ENCODE peak calls at places on chromosomes 5 and 9, in seven cellular contexts. V is upper lobe of right lung, S is colonic mucosa, X is cardiac fibroblast, P is lung, A is tibial artery, D is heart right ventricle. K is an unnamed sample.

GRCh38 chr5:29508131-29508530 is 1685.4 kb upstream of the CDH6 start:
- DNase-seq in A (no peak), D (no peak), V (no peak), P (no peak), S (no peak), X (no peak), K (no peak)

GRCh38 chr9:96420468-96421219 is 2.5 kb upstream of the ZNF367 start:
- DNase-seq in D (no peak), V (no peak), P (peak), S (peak), A (peak), X (peak), K (no peak)

GRCh38 chr9:116516456-116516855 is 170.6 kb upstream of the TRIM32 start:
- DNase-seq in S (no peak), D (no peak), P (no peak), A (no peak), X (peak), V (no peak), K (no peak)

GRCh38 chr5:94577466-94578245 is 40.7 kb downstream of the KIAA0825 start:
- DNase-seq in V (no peak), D (no peak), A (no peak), X (no peak), P (no peak), S (no peak), K (no peak)

GRCh38 chr9:97756991-97757390 is 59.9 kb upstream of the XPA start:
- DNase-seq in A (no peak), P (no peak), X (no peak), D (no peak), S (no peak), V (no peak), K (no peak)

GRCh38 chr5:137847699-137848098 is 20.0 kb upstream of the MYOT start:
- DNase-seq in D (no peak), S (no peak), A (no peak), P (no peak), V (no peak), X (no peak), K (no peak)

GRCh38 chr9:130444565-130445221 is at the start of gene ASS1:
- DNase-seq in S (peak), D (peak), A (peak), V (peak), X (no peak), P (peak), K (no peak)

GRCh38 chr5:174688441-174689354 is 35.7 kb upstream of the MSX2 start:
- DNase-seq in P (no peak), A (no peak), X (no peak), S (no peak), V (no peak), D (no peak), K (no peak)

GRCh38 chr5:55411881-55412280 is 104.1 kb downstream of the MTREX start:
- DNase-seq in X (no peak), A (no peak), S (no peak), V (no peak), D (no peak), P (no peak), K (no peak)

GRCh38 chr5:10334830-10335229 is 18.7 kb upstream of the MARCHF6 start:
- DNase-seq in S (peak), X (no peak), D (no peak), P (peak), V (no peak), A (no peak), K (no peak)

GRCh38 chr5:150946351-150946905 is 41.6 kb upstream of the ZNF300 start:
- DNase-seq in P (peak), X (peak), D (peak), V (peak), S (peak), A (peak), K (no peak)

GRCh38 chr5:62825623-62826220 is 247.1 kb downstream of the LRRC70 start:
- DNase-seq in V (no peak), S (no peak), D (no peak), X (no peak), P (no peak), A (no peak), K (no peak)

GRCh38 chr5:62829241-62829986 is 250.8 kb downstream of the LRRC70 start:
- DNase-seq in D (no peak), P (no peak), V (no peak), A (no peak), S (no peak), X (no peak), K (no peak)

GRCh38 chr5:62824936-62825335 is 246.3 kb downstream of the LRRC70 start:
- DNase-seq in P (no peak), X (no peak), S (no peak), D (no peak), V (no peak), A (no peak), K (no peak)

GRCh38 chr5:62828757-62829156 is 250.1 kb downstream of the LRRC70 start:
- DNase-seq in X (no peak), A (no peak), S (no peak), P (no peak), D (no peak), V (no peak), K (no peak)
- TF ChIP-seq CTCF in X (no peak), A (no peak), S (no peak), P (no peak), D (no peak), V (no peak), K (no peak)

GRCh38 chr9:113056191-113057106 is at the start of gene ZFP37:
- DNase-seq in V (peak), A (peak), D (peak), P (peak), S (peak), X (peak), K (peak)
- TF ChIP-seq CTCF in V (no peak), A (no peak), D (no peak), P (no peak), S (no peak), X (no peak), K (no peak)

GRCh38 chr9:15618540-15619331 is 65.9 kb downstream of the CCDC171 start:
- DNase-seq in D (no peak), S (no peak), P (no peak), A (no peak), V (peak), X (no peak), K (no peak)

GRCh38 chr9:15617782-15618181 is 64.9 kb downstream of the CCDC171 start:
- DNase-seq in X (no peak), P (no peak), D (no peak), S (no peak), A (no peak), V (no peak), K (no peak)

GRCh38 chr9:15622596-15622995 is 69.8 kb downstream of the CCDC171 start:
- DNase-seq in X (peak), V (no peak), D (no peak), P (no peak), S (no peak), A (no peak), K (no peak)
- TF ChIP-seq CTCF in X (peak), V (peak), D (no peak), P (no peak), S (no peak), A (no peak), K (peak)

DNA sequence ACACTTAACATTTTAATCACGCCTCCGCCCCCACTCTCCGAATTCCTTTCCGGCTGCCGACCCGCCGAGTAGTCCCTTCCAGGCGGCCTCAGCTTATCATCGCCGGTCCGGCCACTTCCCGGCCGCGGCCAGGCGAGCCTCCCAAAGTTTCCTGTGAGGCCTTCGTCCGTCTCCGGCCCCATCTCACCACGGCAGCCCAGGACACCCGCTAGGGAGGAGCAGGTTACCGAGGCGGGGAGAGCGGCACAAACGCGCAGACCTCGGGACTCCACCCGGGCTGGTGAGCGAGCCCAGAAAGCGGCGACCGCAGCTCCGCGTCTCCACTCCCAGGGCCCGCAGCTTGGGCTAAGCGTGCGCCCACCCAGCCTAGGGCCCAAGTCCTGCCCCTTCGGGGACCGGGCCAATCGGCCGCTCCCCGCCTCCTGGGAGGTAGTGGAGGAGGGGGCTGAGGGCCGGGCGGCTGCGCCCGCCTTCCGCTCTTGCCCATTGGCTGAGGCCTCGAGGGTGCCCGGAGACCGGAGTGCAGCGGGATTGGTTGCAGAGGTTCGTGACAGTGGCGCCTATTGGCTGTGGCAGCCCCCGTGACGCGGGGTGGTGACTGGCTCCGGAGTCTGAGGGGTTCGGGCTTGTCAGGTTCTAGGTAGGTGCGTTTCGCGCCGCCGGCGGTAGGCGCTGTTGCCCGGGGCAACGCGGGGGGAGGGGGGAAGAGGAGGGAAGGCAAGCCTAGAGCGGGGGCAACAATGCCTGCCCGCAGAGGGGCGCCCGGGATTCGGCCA is 845 bp downstream of the FER start:
- DNase-seq in X (peak), A (peak), S (peak), V (peak), D (peak), P (peak), K (peak)
- TF ChIP-seq CTCF in X (no peak), A (no peak), S (no peak), V (peak), D (no peak), P (peak), K (peak)

GRCh38 chr5:132464155-132464939 is 26.2 kb downstream of the IRF1 start:
- DNase-seq in P (no peak), D (no peak), X (no peak), V (no peak), S (no peak), A (peak), K (no peak)
- TF ChIP-seq CTCF in P (no peak), D (no peak), X (no peak), V (peak), S (no peak), A (no peak), K (no peak)

GRCh38 chr5:179769276-179769675 is 24.5 kb upstream of the LTC4S start:
- DNase-seq in X (no peak), A (no peak), D (no peak), S (no peak), V (no peak), P (no peak), K (no peak)

GRCh38 chr5:179766021-179766725 is 27.6 kb upstream of the LTC4S start:
- DNase-seq in V (no peak), X (peak), D (no peak), A (no peak), S (no peak), P (no peak), K (no peak)

GRCh38 chr5:179769796-179770195 is 24.0 kb upstream of the LTC4S start:
- DNase-seq in V (no peak), D (no peak), S (no peak), A (no peak), P (no peak), X (no peak), K (no peak)

GRCh38 chr5:179766726-179767455 is 26.9 kb upstream of the LTC4S start:
- DNase-seq in S (no peak), V (no peak), A (no peak), D (no peak), P (no peak), X (no peak), K (no peak)

GRCh38 chr5:179768326-179769085 is 25.3 kb upstream of the LTC4S start:
- DNase-seq in A (no peak), D (no peak), P (no peak), X (no peak), V (no peak), S (no peak), K (no peak)
- TF ChIP-seq CTCF in A (no peak), D (no peak), P (no peak), X (no peak), V (no peak), S (no peak), K (no peak)

GRCh38 chr9:118595719-118596305 is 773.4 kb downstream of the BRINP1 start:
- DNase-seq in P (no peak), D (no peak), X (peak), S (no peak), A (no peak), V (no peak), K (peak)
- TF ChIP-seq CTCF in P (no peak), D (no peak), X (peak), S (no peak), A (peak), V (peak), K (peak)

K was measured in neural crest cell.